ENCODE peak calls at places on chromosome 13, in eight cellular contexts. O, M, C, W, S, P, Q and T are unnamed samples.

GRCh38 chr13:43804461-43805070 is 17.8 kb upstream of the ENOX1 start:
- DNase-seq in O (no peak), M (no peak), C (peak; percentile 59), W (no peak), S (peak; percentile 75), P (peak; percentile 74), Q (peak; percentile 64), T (peak; percentile 54)

GRCh38 chr13:38686635-38687245 is at the start of gene FREM2:
- DNase-seq in O (no peak), M (peak; percentile 66), C (peak; percentile 92), W (peak; percentile 33), S (peak; percentile 33), P (peak; percentile 55), Q (peak; percentile 76), T (peak; percentile 30)

GRCh38 chr13:32150794-32151193 is 119.2 kb downstream of the FRY start:
- DNase-seq in O (peak; percentile 73), M (peak; percentile 82), C (no peak), W (peak; percentile 33), S (peak; percentile 71), P (peak; percentile 31), Q (no peak), T (peak; percentile 88)

GRCh38 chr13:47327856-47328255 is 431.0 kb upstream of the HTR2A start:
- DNase-seq in O (no peak), M (no peak), C (no peak), W (no peak), S (no peak), P (no peak), Q (no peak), T (peak; percentile 25)

GRCh38 chr13:110403721-110404120 is 96.6 kb downstream of the COL4A2 start:
- DNase-seq in O (no peak), M (no peak), C (no peak), W (no peak), S (peak; percentile 75), P (no peak), Q (no peak), T (peak; percentile 83)

GRCh38 chr13:31540316-31540715 is 199.0 kb upstream of the RXFP2 start:
- DNase-seq in O (no peak), M (no peak), C (no peak), W (no peak), S (peak; percentile 22), P (no peak), Q (no peak), T (no peak)

GRCh38 chr13:113489549-113490495 is 689 bp downstream of the DCUN1D2 start:
- DNase-seq in O (no peak), M (no peak), C (peak; percentile 17), W (peak; percentile 39), S (peak; percentile 79), P (no peak), Q (peak; percentile 38), T (peak; percentile 44)

GRCh38 chr13:110507678-110508381 is 53.7 kb downstream of the RAB20 start:
- DNase-seq in O (peak; percentile 52), M (peak; percentile 67), C (no peak), W (peak; percentile 82), S (no peak), P (peak; percentile 82), Q (no peak), T (no peak)

GRCh38 chr13:32472194-32472621 is 44.3 kb upstream of the N4BP2L1 start:
- DNase-seq in O (no peak), M (no peak), C (no peak), W (no peak), S (peak; percentile 21), P (no peak), Q (no peak), T (no peak)

GRCh38 chr13:102289606-102290005 is 112.2 kb downstream of the FGF14 start:
- DNase-seq in O (no peak), M (no peak), C (no peak), W (no peak), S (no peak), P (no peak), Q (peak; percentile 41), T (no peak)

GRCh38 chr13:110557610-110558305 is 3.8 kb downstream of the RAB20 start:
- DNase-seq in O (no peak), M (no peak), C (no peak), W (no peak), S (no peak), P (no peak), Q (no peak), T (no peak)

GRCh38 chr13:95954266-95954665 is 98.9 kb downstream of the UGGT2 start:
- DNase-seq in O (no peak), M (no peak), C (no peak), W (no peak), S (no peak), P (no peak), Q (no peak), T (no peak)

GRCh38 chr13:113078895-113079720 is 26.5 kb upstream of the F7 start:
- DNase-seq in O (no peak), M (peak; percentile 29), C (no peak), W (no peak), S (no peak), P (no peak), Q (no peak), T (peak; percentile 19)

DNA sequence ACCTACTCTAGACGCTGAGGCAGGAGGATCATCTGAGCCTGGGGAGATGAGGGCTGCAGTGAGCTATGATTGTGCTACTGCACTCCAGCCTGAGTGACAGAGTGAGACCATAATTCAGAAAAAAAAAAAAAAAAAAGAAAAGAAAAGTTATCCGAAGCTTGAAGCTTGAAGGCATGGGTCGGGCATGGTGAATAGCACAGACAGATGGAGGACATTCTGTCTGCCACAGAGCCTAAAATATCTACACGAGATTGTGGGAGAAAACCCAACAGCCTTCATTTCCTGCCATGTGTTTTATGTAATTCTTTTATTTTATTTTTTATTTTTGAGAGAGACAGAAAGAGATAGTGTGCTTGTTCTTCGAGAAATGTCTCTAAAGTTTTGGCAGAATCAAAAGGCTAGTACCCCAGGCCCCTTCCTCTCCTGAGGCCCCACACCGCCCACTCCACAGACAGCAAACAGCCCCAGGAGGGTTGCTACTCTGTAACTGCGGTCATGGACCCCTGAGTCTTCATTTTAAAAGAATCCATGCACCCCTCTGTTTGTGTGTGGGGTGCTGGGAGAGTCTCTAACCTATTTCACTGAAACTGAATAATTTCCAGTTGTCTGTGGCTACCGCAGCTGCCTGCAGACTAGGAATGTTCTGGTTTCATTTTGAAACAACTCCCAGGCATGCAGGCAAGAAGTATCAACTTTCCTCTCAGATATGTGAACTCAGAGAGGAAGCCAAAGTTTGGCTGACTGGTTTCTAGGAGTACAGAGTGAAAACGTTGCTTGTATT is 38.4 kb upstream of the RCBTB2 start:
- DNase-seq in O (no peak), M (no peak), C (no peak), W (no peak), S (peak; percentile 72), P (no peak), Q (peak; percentile 43), T (peak; percentile 79)
- H3K4me3 ChIP-seq in O (no peak overlapping the region), M (peak overlapping the region; percentile 54), C (no peak overlapping the region), W (no peak overlapping the region), S (peak overlapping the region; percentile 61), P (no peak overlapping the region), Q (no peak overlapping the region), T (peak overlapping the region; percentile 17)

GRCh38 chr13:20126460-20127262 is 34.2 kb downstream of the GJA3 start:
- DNase-seq in O (peak; percentile 32), M (no peak), C (no peak), W (no peak), S (no peak), P (peak; percentile 11), Q (no peak), T (no peak)
- H3K36me3 ChIP-seq in O (no peaks in the 10 kb centered on the region), M (no peaks in the 10 kb centered on the region), C (no peaks in the 10 kb centered on the region), W (no peaks in the 10 kb centered on the region), S (no peaks in the 10 kb centered on the region), P (no peaks in the 10 kb centered on the region), Q (no peaks in the 10 kb centered on the region), T (no peaks in the 10 kb centered on the region)

GRCh38 chr13:23463631-23464030 is 30.1 kb upstream of the SACS start:
- DNase-seq in O (no peak), M (no peak), C (no peak), W (no peak), S (no peak), P (no peak), Q (no peak), T (peak; percentile 59)

GRCh38 chr13:23467932-23468278 is 34.4 kb upstream of the SACS start:
- DNase-seq in O (no peak), M (no peak), C (no peak), W (no peak), S (no peak), P (no peak), Q (no peak), T (no peak)

GRCh38 chr13:23467048-23467931 is 33.8 kb upstream of the SACS start:
- DNase-seq in O (no peak), M (no peak), C (no peak), W (no peak), S (peak; percentile 55), P (no peak), Q (no peak), T (peak; percentile 8)

GRCh38 chr13:23468811-23469210 is 35.3 kb upstream of the SACS start:
- DNase-seq in O (no peak), M (no peak), C (no peak), W (no peak), S (no peak), P (no peak), Q (no peak), T (no peak)

GRCh38 chr13:23466144-23467002 is 32.9 kb upstream of the SACS start:
- DNase-seq in O (peak; percentile 74), M (peak; percentile 84), C (peak; percentile 57), W (peak; percentile 57), S (peak; percentile 90), P (peak; percentile 59), Q (peak; percentile 75), T (peak; percentile 88)
- H3K4me3 ChIP-seq in O (peak overlapping the region; percentile 36), M (peak overlapping the region; percentile 68), C (peak overlapping the region; percentile 77), W (peak overlapping the region; percentile 22), S (peak overlapping the region; percentile 68), P (no peak overlapping the region), Q (peak overlapping the region; percentile 45), T (peak overlapping the region; percentile 46)

GRCh38 chr13:27270594-27271520 is at the start of gene RASL11A:
- DNase-seq in O (peak; percentile 90), M (peak; percentile 91), C (peak; percentile 83), W (peak; percentile 90), S (peak; percentile 92), P (peak; percentile 85), Q (peak; percentile 83), T (peak; percentile 86)
- H3K36me3 ChIP-seq in O (no peaks in the 10 kb centered on the region), M (no peaks in the 10 kb centered on the region), C (no peaks in the 10 kb centered on the region), W (no peaks in the 10 kb centered on the region), S (no peaks in the 10 kb centered on the region), P (no peaks in the 10 kb centered on the region), Q (no peaks in the 10 kb centered on the region), T (no peaks in the 10 kb centered on the region)